ENCODE peak calls at places on chromosomes 5 and 9, in eight cellular contexts. J is right cardiac atrium; S is bronchial epithelial cell; Z is stimulated activated CD8-positive, alpha-beta memory T cell treated with anti-CD3 and anti-CD28 coated beads, Interleukin-7, amount 100 ng/mL, for 1 hour; D is tibial nerve; U is foreskin fibroblast; N is posterior cingulate gyrus; X is retina. L is an unnamed sample.

GRCh38 chr5:74516217-74516636 is 124.3 kb downstream of the ENC1 start:
- DNase-seq in J (no peak), S (no peak), Z (no peak), D (no peak), U (no peak), N (no peak), X (peak), L (peak)

GRCh38 chr9:91151014-91151740 is 210.5 kb downstream of the AUH start:
- DNase-seq in J (no peak), S (no peak), Z (no peak), D (peak), U (peak), N (no peak), X (no peak), L (peak)

GRCh38 chr5:164672931-164673694 is 1167.7 kb downstream of the MAT2B start:
- DNase-seq in J (no peak), S (peak), Z (no peak), D (no peak), U (no peak), N (no peak), X (no peak), L (no peak)

GRCh38 chr5:72138943-72139467 is 31.7 kb downstream of the MAP1B start:
- DNase-seq in J (no peak), S (peak), Z (no peak), D (no peak), U (peak), N (no peak), X (no peak), L (peak)

GRCh38 chr5:168282120-168282519 is 9.3 kb upstream of the WWC1 start:
- DNase-seq in J (no peak), S (no peak), Z (no peak), D (no peak), U (peak), N (no peak), X (no peak), L (peak)

GRCh38 chr9:125521462-125522327 is 185.3 kb downstream of the MAPKAP1 start:
- DNase-seq in J (no peak), S (peak), Z (no peak), D (no peak), U (peak), N (no peak), X (no peak), L (peak)

GRCh38 chr5:77328926-77329647 is 118.6 kb downstream of the PDE8B start:
- DNase-seq in J (no peak), S (no peak), Z (no peak), D (no peak), U (no peak), N (no peak), X (no peak), L (no peak)

GRCh38 chr9:14119694-14120514 is 194.0 kb downstream of the NFIB start:
- DNase-seq in J (no peak), S (peak), Z (no peak), D (no peak), U (peak), N (no peak), X (no peak), L (peak)

GRCh38 chr9:121369595-121370265 is at the start of gene STOM:
- DNase-seq in J (peak), S (peak), Z (peak), D (peak), U (peak), N (no peak), X (no peak), L (peak)

GRCh38 chr5:181203842-181204560 is 995 bp downstream of the TRIM7 start:
- DNase-seq in J (peak), S (no peak), Z (no peak), D (no peak), U (no peak), N (no peak), X (peak), L (no peak)

GRCh38 chr9:2623046-2623865 is 1.7 kb downstream of the VLDLR start:
- DNase-seq in J (peak), S (peak), Z (no peak), D (no peak), U (peak), N (peak), X (peak), L (peak)

GRCh38 chr5:113606298-113607134 is 93.0 kb downstream of the YTHDC2 start:
- DNase-seq in J (peak), S (peak), Z (no peak), D (peak), U (peak), N (no peak), X (peak), L (peak)

GRCh38 chr5:133957591-133957990 is 10.8 kb downstream of the C5orf15 start:
- DNase-seq in J (no peak), S (no peak), Z (no peak), D (no peak), U (no peak), N (no peak), X (no peak), L (no peak)

GRCh38 chr5:172274951-172275753 is 8.4 kb downstream of the UBTD2 start:
- DNase-seq in J (no peak), S (peak), Z (no peak), D (peak), U (no peak), N (no peak), X (no peak), L (no peak)

GRCh38 chr5:91245871-91246270 is 137.2 kb downstream of the ARRDC3 start:
- DNase-seq in J (no peak), S (no peak), Z (no peak), D (no peak), U (no peak), N (no peak), X (no peak), L (peak)

GRCh38 chr5:158456756-158457155 is 597.8 kb upstream of the CLINT1 start:
- DNase-seq in J (peak), S (peak), Z (no peak), D (no peak), U (peak), N (no peak), X (no peak), L (peak)

GRCh38 chr9:26548766-26549290 is 343.8 kb downstream of the CAAP1 start:
- DNase-seq in J (no peak), S (no peak), Z (no peak), D (no peak), U (no peak), N (no peak), X (no peak), L (no peak)

GRCh38 chr9:4382722-4383317 is 83.0 kb upstream of the GLIS3 start:
- DNase-seq in J (no peak), S (peak), Z (no peak), D (no peak), U (peak), N (no peak), X (peak), L (peak)

GRCh38 chr5:74201334-74202081 is 439.0 kb downstream of the ENC1 start:
- DNase-seq in J (peak), S (peak), Z (no peak), D (peak), U (no peak), N (no peak), X (no peak), L (peak)

GRCh38 chr9:98096091-98096490 is 22.9 kb downstream of the TRIM14 start:
- DNase-seq in J (no peak), S (no peak), Z (no peak), D (no peak), U (no peak), N (no peak), X (no peak), L (no peak)

GRCh38 chr9:99720455-99721050 is 101.1 kb upstream of the NR4A3 start:
- DNase-seq in J (no peak), S (no peak), Z (no peak), D (no peak), U (peak), N (no peak), X (no peak), L (no peak)

GRCh38 chr5:169804861-169805260 is 167.8 kb downstream of the DOCK2 start:
- DNase-seq in J (no peak), S (no peak), Z (no peak), D (no peak), U (peak), N (no peak), X (no peak), L (peak)

GRCh38 chr5:134490255-134490924 is 35.1 kb upstream of the JADE2 start:
- DNase-seq in J (no peak), S (no peak), Z (no peak), D (no peak), U (no peak), N (no peak), X (no peak), L (no peak)

GRCh38 chr9:83966209-83966582 is 13.8 kb downstream of the HNRNPK start:
- DNase-seq in J (no peak), S (no peak), Z (no peak), D (no peak), U (no peak), N (no peak), X (peak), L (no peak)

GRCh38 chr9:92774274-92774673 is 9.6 kb upstream of the BICD2 start:
- DNase-seq in J (no peak), S (peak), Z (no peak), D (no peak), U (peak), N (no peak), X (no peak), L (peak)

GRCh38 chr5:78591972-78592700 is 56.4 kb downstream of the LHFPL2 start:
- DNase-seq in J (no peak), S (no peak), Z (no peak), D (no peak), U (no peak), N (no peak), X (no peak), L (no peak)

L was measured in HFFc6.